ENCODE peak calls at places on chromosomes 11 and 22, in nine cellular contexts. J is right atrium auricular region, F is epithelial cell of esophagus, K is body of pancreas, V is A549, N is HCT116, O is HFFc6, R is GM13976, Q is Calu3. E is an unnamed sample.

GRCh38 chr11:34916810-34917780 is 677 bp downstream of the PDHX start:
- DNase-seq in J (no peak), F (peak; percentile 57), K (no peak), V (peak; percentile 8), N (peak; percentile 34), O (no peak), R (no peak), Q (no peak), E (no peak)

GRCh38 chr11:128523616-128524015 is 63.7 kb downstream of the ETS1 start:
- DNase-seq in J (no peak), F (peak; percentile 55), K (no peak), V (no peak), N (no peak), O (no peak), R (no peak), Q (no peak), E (no peak)

GRCh38 chr11:130066338-130066737 is 3.4 kb upstream of the APLP2 start:
- DNase-seq in J (no peak), F (no peak), K (no peak), V (no peak), N (no peak), O (no peak), R (no peak), Q (no peak), E (no peak)

GRCh38 chr11:118241191-118242098 is 10.7 kb downstream of the MPZL3 start:
- DNase-seq in J (no peak), F (peak; percentile 92), K (peak; percentile 40), V (no peak), N (peak; percentile 95), O (no peak), R (peak; percentile 54), Q (peak; percentile 46), E (no peak)

GRCh38 chr22:22201925-22202343 is 42.7 kb upstream of the VPREB1 start:
- DNase-seq in J (no peak), F (no peak), K (no peak), V (no peak), N (no peak), O (no peak), R (no peak), Q (no peak), E (no peak)

GRCh38 chr11:100557830-100558611 is 129.1 kb upstream of the ARHGAP42 start:
- DNase-seq in J (no peak), F (peak; percentile 73), K (no peak), V (no peak), N (no peak), O (no peak), R (no peak), Q (no peak), E (no peak)

GRCh38 chr22:30887861-30888260 is 80.7 kb downstream of the MORC2 start:
- DNase-seq in J (no peak), F (no peak), K (no peak), V (no peak), N (no peak), O (no peak), R (no peak), Q (no peak), E (no peak)

GRCh38 chr11:107898270-107898669 is 30.0 kb upstream of the RAB39A start:
- DNase-seq in J (no peak), F (peak; percentile 66), K (no peak), V (peak; percentile 8), N (peak; percentile 36), O (peak; percentile 45), R (peak; percentile 49), Q (no peak), E (no peak)

GRCh38 chr11:13717331-13717730 is 48.9 kb downstream of the FAR1 start:
- DNase-seq in J (no peak), F (peak; percentile 39), K (no peak), V (no peak), N (no peak), O (peak; percentile 85), R (no peak), Q (no peak), E (no peak)

GRCh38 chr11:16981651-16982194 is 32.5 kb downstream of the PLEKHA7 start:
- DNase-seq in J (no peak), F (peak; percentile 13), K (peak; percentile 73), V (no peak), N (peak; percentile 28), O (no peak), R (no peak), Q (peak; percentile 93), E (peak; percentile 95)

GRCh38 chr11:78921517-78921916 is 346.9 kb upstream of the NARS2 start:
- DNase-seq in J (no peak), F (no peak), K (no peak), V (no peak), N (no peak), O (no peak), R (no peak), Q (no peak), E (no peak)

GRCh38 chr11:19342036-19342435 is 101.3 kb upstream of the E2F8 start:
- DNase-seq in J (no peak), F (no peak), K (no peak), V (no peak), N (no peak), O (no peak), R (no peak), Q (no peak), E (no peak)

GRCh38 chr11:3922056-3922455 is 66.6 kb downstream of the STIM1 start:
- DNase-seq in J (no peak), F (no peak), K (no peak), V (no peak), N (no peak), O (no peak), R (no peak), Q (no peak), E (no peak)

GRCh38 chr11:9273430-9274336 is 8.5 kb upstream of the DENND5A start:
- DNase-seq in J (no peak), F (peak; percentile 64), K (no peak), V (no peak), N (no peak), O (no peak), R (no peak), Q (no peak), E (peak; percentile 23)

GRCh38 chr11:96204721-96205459 is 138.1 kb downstream of the MAML2 start:
- DNase-seq in J (no peak), F (no peak), K (no peak), V (no peak), N (no peak), O (no peak), R (no peak), Q (no peak), E (no peak)

GRCh38 chr11:6606471-6607189 is 3.1 kb downstream of the ILK start:
- DNase-seq in J (peak; percentile 96), F (peak; percentile 87), K (peak; percentile 96), V (peak; percentile 93), N (peak; percentile 65), O (peak; percentile 87), R (peak; percentile 84), Q (peak; percentile 95), E (peak; percentile 92)

GRCh38 chr22:42340695-42341383 is 70.4 kb upstream of the TCF20 start:
- DNase-seq in J (no peak), F (no peak), K (peak; percentile 46), V (no peak), N (no peak), O (no peak), R (no peak), Q (no peak), E (no peak)

GRCh38 chr11:36292311-36292722 is 3.1 kb upstream of the COMMD9 start:
- DNase-seq in J (no peak), F (peak; percentile 53), K (no peak), V (peak; percentile 44), N (peak; percentile 26), O (peak; percentile 26), R (peak; percentile 74), Q (peak; percentile 21), E (no peak)

GRCh38 chr11:57800444-57801184 is 39.0 kb downstream of the CTNND1 start:
- DNase-seq in J (no peak), F (peak; percentile 98), K (peak; percentile 39), V (peak; percentile 88), N (peak; percentile 51), O (peak; percentile 75), R (peak; percentile 76), Q (peak; percentile 40), E (no peak)

GRCh38 chr22:19942071-19942885 is 660 bp upstream of the TXNRD2 start:
- DNase-seq in J (no peak), F (no peak), K (peak; percentile 32), V (peak; percentile 18), N (no peak), O (peak; percentile 66), R (no peak), Q (no peak), E (no peak)

GRCh38 chr22:19941365-19942070 is at the start of the genes COMT and TXNRD2:
- DNase-seq in J (no peak), F (peak; percentile 57), K (peak; percentile 75), V (peak; percentile 62), N (no peak), O (peak; percentile 33), R (peak; percentile 91), Q (peak; percentile 78), E (no peak)

GRCh38 chr22:19942886-19943664 is 1.5 kb upstream of the TXNRD2 start:
- DNase-seq in J (no peak), F (peak; percentile 86), K (peak; percentile 55), V (no peak), N (no peak), O (peak; percentile 82), R (no peak), Q (no peak), E (no peak)

GRCh38 chr22:19940536-19941364 is 822 bp upstream of the COMT start:
- DNase-seq in J (no peak), F (no peak), K (no peak), V (peak; percentile 28), N (no peak), O (no peak), R (no peak), Q (no peak), E (no peak)

GRCh38 chr22:19943665-19944026 is 2.0 kb upstream of the TXNRD2 start:
- DNase-seq in J (no peak), F (no peak), K (peak; percentile 34), V (peak; percentile 29), N (no peak), O (peak; percentile 67), R (no peak), Q (no peak), E (no peak)
- TF ChIP-seq CTCF in J (no peak), F (no peak), K (no peak), V (no peak), N (peak; percentile 16), O (peak; percentile 53), R (no peak), Q (no peak), E (no peak)

GRCh38 chr11:70761094-70761905 is 363.0 kb downstream of the CTTN start:
- DNase-seq in J (no peak), F (no peak), K (no peak), V (no peak), N (no peak), O (no peak), R (no peak), Q (no peak), E (no peak)
- TF ChIP-seq CTCF in J (no peak), F (no peak), K (no peak), V (no peak), N (peak; percentile 9), O (peak; percentile 30), R (no peak), Q (no peak), E (no peak)

GRCh38 chr11:123137496-123138270 is 57.4 kb downstream of the CLMP start:
- DNase-seq in J (peak; percentile 94), F (no peak), K (peak; percentile 40), V (no peak), N (no peak), O (peak; percentile 89), R (peak; percentile 38), Q (no peak), E (peak; percentile 94)
- TF ChIP-seq CTCF in J (no peak), F (no peak), K (no peak), V (no peak), N (no peak), O (peak; percentile 25), R (no peak), Q (no peak), E (no peak)

GRCh38 chr22:38740754-38741153 is 15.0 kb downstream of the SUN2 start:
- DNase-seq in J (no peak), F (no peak), K (no peak), V (no peak), N (no peak), O (no peak), R (no peak), Q (no peak), E (no peak)
- TF ChIP-seq CTCF in J (no peak), F (no peak), K (no peak), V (no peak), N (no peak), O (no peak), R (no peak), Q (no peak), E (no peak)